ENCODE peak calls at places on chromosomes 6 and 20, in five cellular contexts. B is H9, Q is fibroblast of lung, Y is HCT116, N is IMR-90. O is an unnamed sample. For H3K4me1, the result is how much of the 10 kb centered on the place peaks cover.

GRCh38 chr20:9838378-9839295 is at the start of gene PAK5:
- DNase-seq in B (peak), Q (peak), Y (peak), N (peak), O (peak)

GRCh38 chr6:52286798-52287432 is 2.4 kb upstream of the MCM3 start:
- DNase-seq in B (peak), Q (peak), Y (peak), N (peak), O (peak)

GRCh38 chr6:109998159-109998785 is 20.2 kb downstream of the GPR6 start:
- DNase-seq in B (no peak), Q (no peak), Y (no peak), N (no peak), O (no peak)

GRCh38 chr6:14092861-14093789 is 24.4 kb upstream of the CD83 start:
- DNase-seq in B (no peak), Q (peak), Y (no peak), N (no peak), O (no peak)

GRCh38 chr6:141653590-141653989 is 479.1 kb upstream of the GJE1 start:
- DNase-seq in B (no peak), Q (peak), Y (no peak), N (no peak), O (no peak)

GRCh38 chr20:58870293-58871014 is 17.9 kb downstream of the GNAS start:
- DNase-seq in B (peak), Q (peak), Y (no peak), N (peak), O (no peak)

GRCh38 chr6:42017021-42017643 is 33.2 kb upstream of the TAF8 start:
- DNase-seq in B (no peak), Q (peak), Y (no peak), N (peak), O (peak)

GRCh38 chr6:15892369-15892768 is 229.5 kb upstream of the DTNBP1 start:
- DNase-seq in B (no peak), Q (peak), Y (no peak), N (no peak), O (no peak)

GRCh38 chr20:22692119-22692475 is 107.7 kb upstream of the FOXA2 start:
- DNase-seq in B (no peak), Q (no peak), Y (no peak), N (no peak), O (no peak)

GRCh38 chr6:29752451-29753308 is 29.4 kb downstream of the HLA-F start:
- DNase-seq in B (peak), Q (peak), Y (peak), N (peak), O (peak)

GRCh38 chr20:49570161-49570827 is 2.4 kb upstream of the PTGIS start:
- DNase-seq in B (no peak), Q (no peak), Y (no peak), N (no peak), O (no peak)

GRCh38 chr6:46655803-46656202 is 3.0 kb downstream of the SLC25A27 start:
- DNase-seq in B (peak), Q (no peak), Y (peak), N (no peak), O (no peak)
- TF ChIP-seq CTCF in B (peak), Q (peak), Y (peak), N (no peak), O (peak)

DNA sequence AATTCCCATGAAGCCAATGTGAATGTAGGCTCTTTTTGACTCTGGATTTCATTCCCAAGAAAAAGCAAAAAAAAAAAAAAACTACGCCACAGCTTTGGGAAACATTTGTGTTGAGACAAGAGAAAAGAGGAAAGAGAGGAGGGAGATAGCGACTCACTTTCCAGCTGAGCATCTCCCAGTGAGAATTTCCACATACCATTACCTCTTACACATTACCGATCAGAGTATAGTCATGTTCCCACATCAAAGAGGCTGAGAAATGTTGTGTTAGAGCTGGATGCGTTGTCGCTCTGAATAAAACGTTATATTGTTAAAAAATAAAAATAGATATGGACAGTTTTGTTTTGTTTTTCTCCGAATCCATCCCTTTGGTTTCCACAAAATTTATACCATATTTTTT is 1019.3 kb upstream of the ADGRB3 start:
- DNase-seq in B (no peak), Q (peak), Y (no peak), N (peak), O (no peak)
- H3K4me2 ChIP-seq in B (no peak), Q (no peak), Y (no peak), N (no peak), O (no peak)

DNA sequence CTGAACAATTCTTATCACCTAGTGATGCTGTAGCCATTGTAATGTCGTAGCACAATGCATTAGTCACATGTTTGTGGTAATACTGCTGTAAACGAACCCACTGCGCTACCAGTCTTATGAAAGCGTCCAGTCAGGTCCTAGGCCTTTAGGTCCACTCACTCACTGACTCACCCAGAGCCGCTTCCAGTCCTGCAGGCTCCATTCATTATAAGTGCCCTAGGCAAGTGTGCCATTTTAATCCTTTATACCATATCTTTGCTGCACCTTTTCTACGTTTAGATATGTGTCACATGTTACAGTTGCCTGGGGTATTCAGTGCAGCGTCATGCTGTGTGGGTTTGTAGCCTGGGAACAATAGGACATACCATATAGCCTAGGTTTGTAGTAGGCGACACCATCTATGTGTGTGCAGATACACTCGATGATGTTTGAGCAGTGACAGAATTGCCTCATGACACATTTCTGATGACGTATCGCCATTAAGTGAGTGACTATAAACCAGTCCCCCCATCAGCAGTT is 15.4 kb downstream of the IGF2R start:
- DNase-seq in B (no peak), Q (peak), Y (no peak), N (peak), O (no peak)
- H3K4me1 ChIP-seq in B (under half), Q (under half), Y (under half), N (under half), O (half or more)

GRCh38 chr6:2155206-2155605 is 90.2 kb downstream of the GMDS start:
- DNase-seq in B (no peak), Q (no peak), Y (no peak), N (no peak), O (no peak)

GRCh38 chr6:2164481-2164880 is 80.9 kb downstream of the GMDS start:
- DNase-seq in B (no peak), Q (no peak), Y (no peak), N (no peak), O (no peak)

GRCh38 chr6:2162089-2162465 is 83.3 kb downstream of the GMDS start:
- DNase-seq in B (no peak), Q (no peak), Y (peak), N (no peak), O (no peak)

GRCh38 chr6:2157441-2158127 is 87.8 kb downstream of the GMDS start:
- DNase-seq in B (no peak), Q (peak), Y (peak), N (peak), O (no peak)

DNA sequence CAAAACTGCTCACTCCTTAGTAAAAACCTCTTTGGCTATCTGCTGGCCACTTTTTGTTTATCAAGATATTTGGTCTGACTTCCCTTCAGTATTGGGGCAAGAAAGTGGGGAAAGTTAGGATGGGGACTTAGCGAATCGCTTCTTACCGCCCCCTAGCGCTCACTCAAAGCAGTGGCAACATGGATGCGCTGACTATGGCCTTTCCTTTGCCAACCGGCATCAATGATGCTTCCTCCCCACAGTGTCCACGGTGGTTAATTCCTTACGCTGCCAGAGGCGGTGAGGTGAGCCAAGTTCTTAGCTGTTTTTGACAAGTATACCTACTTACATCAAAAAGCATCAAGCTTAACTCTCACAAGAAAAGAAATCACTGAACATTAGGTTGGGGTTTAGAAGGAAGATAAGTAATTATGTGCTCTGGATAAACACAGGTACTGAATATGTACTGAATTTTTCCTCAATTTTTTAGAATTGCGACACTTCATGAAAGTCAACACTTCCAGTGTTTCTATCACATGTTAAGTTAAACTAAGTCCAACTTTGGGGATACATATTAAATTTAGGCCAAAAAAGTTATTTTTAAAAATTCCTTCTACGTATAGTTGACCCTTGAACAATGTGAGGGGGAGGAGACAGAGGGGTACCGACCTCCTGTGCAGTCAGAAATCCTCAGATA is 86.7 kb downstream of the GMDS start:
- DNase-seq in B (peak), Q (peak), Y (peak), N (peak), O (no peak)
- TF ChIP-seq CTCF in B (peak), Q (peak), Y (peak), N (peak), O (peak)

GRCh38 chr6:2819115-2819514 is 22.5 kb downstream of the SERPINB1 start:
- DNase-seq in B (no peak), Q (no peak), Y (no peak), N (no peak), O (no peak)
- H3K4me2 ChIP-seq in B (no peak), Q (no peak), Y (no peak), N (no peak), O (peak)

GRCh38 chr6:44043036-44043478 is 84.2 kb downstream of the MRPL14 start:
- DNase-seq in B (no peak), Q (peak), Y (no peak), N (peak), O (peak)

GRCh38 chr6:44042261-44043035 is 84.8 kb downstream of the MRPL14 start:
- DNase-seq in B (no peak), Q (no peak), Y (no peak), N (no peak), O (peak)

GRCh38 chr6:44044154-44044539 is 83.1 kb downstream of the MRPL14 start:
- DNase-seq in B (no peak), Q (peak), Y (no peak), N (peak), O (peak)

GRCh38 chr6:44044940-44045671 is 82.1 kb downstream of the MRPL14 start:
- DNase-seq in B (no peak), Q (no peak), Y (no peak), N (no peak), O (no peak)

DNA sequence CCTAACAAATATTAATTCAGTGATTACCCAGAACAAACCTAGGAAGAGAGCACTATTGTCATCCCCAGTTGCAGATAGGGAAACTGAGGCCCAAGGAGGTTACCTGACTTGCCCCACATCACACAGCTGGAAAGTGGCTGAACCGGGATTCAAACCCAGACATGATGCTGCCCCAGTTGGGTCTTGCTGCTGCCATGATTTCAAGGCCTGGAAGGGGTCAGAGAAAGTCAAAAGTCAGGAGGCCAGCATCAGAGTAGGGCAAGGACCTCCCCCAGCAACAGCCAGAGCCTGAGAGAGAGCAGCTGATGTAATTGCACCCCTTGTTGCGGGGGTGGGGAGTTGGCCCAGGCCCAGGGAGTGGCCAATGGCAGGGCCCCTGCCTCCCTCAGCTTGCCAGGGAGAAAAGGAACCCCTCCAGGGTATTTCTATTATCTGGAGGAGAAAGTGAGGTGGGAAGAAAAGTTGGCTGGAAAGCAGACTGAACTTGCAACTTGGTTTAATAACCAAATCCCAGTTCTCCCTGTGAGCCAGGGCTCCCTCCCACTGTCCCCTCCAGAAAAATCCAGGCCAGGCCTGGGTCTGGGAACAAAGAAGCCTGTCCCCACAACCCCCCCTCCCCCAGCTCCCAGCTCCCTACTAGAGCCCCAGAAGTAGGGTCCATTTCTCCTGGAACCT is 83.6 kb downstream of the MRPL14 start:
- DNase-seq in B (peak), Q (peak), Y (no peak), N (peak), O (peak)
- H3K4me1 ChIP-seq in B (under half), Q (under half), Y (under half), N (under half), O (half or more)

GRCh38 chr6:70479236-70479635 is 65.9 kb downstream of the FAM135A start:
- DNase-seq in B (no peak), Q (peak), Y (no peak), N (peak), O (peak)
- TF ChIP-seq CTCF in B (no peak), Q (no peak), Y (no peak), N (no peak), O (no peak)

GRCh38 chr20:51791626-51792025 is 10.7 kb downstream of the SALL4 start:
- DNase-seq in B (no peak), Q (no peak), Y (no peak), N (no peak), O (no peak)
- H3K4me2 ChIP-seq in B (no peak), Q (no peak), Y (no peak), N (no peak), O (no peak)